ENCODE peak calls at places on chromosomes 6 and 20, in six cellular contexts. One of them, this sample, is unnamed.

GRCh38 chr6:137819740-137820139 is 47.3 kb upstream of the TNFAIP3 start:
- DNase-seq in CD4-positive, alpha-beta memory T cell: peak; percentile 82
- DNase-seq in spleen: no peak
- DNase-seq in CD8-positive, alpha-beta T cell: no peak
- DNase-seq in right lobe of liver: no peak
- DNase-seq in tibial nerve: no peak
- DNase-seq in this sample: no peak

GRCh38 chr6:116278478-116278822 is 1.3 kb downstream of the TSPYL1 start:
- DNase-seq in CD4-positive, alpha-beta memory T cell: no peak
- DNase-seq in spleen: peak; percentile 77
- DNase-seq in CD8-positive, alpha-beta T cell: no peak
- DNase-seq in right lobe of liver: no peak
- DNase-seq in tibial nerve: no peak
- DNase-seq in this sample: no peak

GRCh38 chr20:6006603-6006949 is 47.3 kb downstream of the LRRN4 start:
- DNase-seq in CD4-positive, alpha-beta memory T cell: no peak
- DNase-seq in spleen: no peak
- DNase-seq in CD8-positive, alpha-beta T cell: no peak
- DNase-seq in right lobe of liver: no peak
- DNase-seq in tibial nerve: no peak
- DNase-seq in this sample: no peak

GRCh38 chr6:132659082-132659481 is at the start of gene TAAR1:
- DNase-seq in CD4-positive, alpha-beta memory T cell: no peak
- DNase-seq in spleen: no peak
- DNase-seq in CD8-positive, alpha-beta T cell: no peak
- DNase-seq in right lobe of liver: no peak
- DNase-seq in tibial nerve: no peak
- DNase-seq in this sample: no peak

GRCh38 chr6:100962466-100962865 is 81.3 kb upstream of the ASCC3 start:
- DNase-seq in CD4-positive, alpha-beta memory T cell: no peak
- DNase-seq in spleen: no peak
- DNase-seq in CD8-positive, alpha-beta T cell: no peak
- DNase-seq in right lobe of liver: no peak
- DNase-seq in tibial nerve: no peak
- DNase-seq in this sample: no peak

GRCh38 chr6:124197148-124197547 is 393.5 kb downstream of the NKAIN2 start:
- DNase-seq in CD4-positive, alpha-beta memory T cell: no peak
- DNase-seq in spleen: no peak
- DNase-seq in CD8-positive, alpha-beta T cell: no peak
- DNase-seq in right lobe of liver: no peak
- DNase-seq in tibial nerve: no peak
- DNase-seq in this sample: no peak

GRCh38 chr6:84892666-84893065 is 128.3 kb upstream of the TBX18 start:
- DNase-seq in CD4-positive, alpha-beta memory T cell: no peak
- DNase-seq in spleen: no peak
- DNase-seq in CD8-positive, alpha-beta T cell: no peak
- DNase-seq in right lobe of liver: no peak
- DNase-seq in tibial nerve: no peak
- DNase-seq in this sample: peak; percentile 70

GRCh38 chr20:56445540-56445939 is 22.9 kb upstream of the RTF2 start:
- DNase-seq in CD4-positive, alpha-beta memory T cell: no peak
- DNase-seq in spleen: no peak
- DNase-seq in CD8-positive, alpha-beta T cell: no peak
- DNase-seq in right lobe of liver: no peak
- DNase-seq in tibial nerve: no peak
- DNase-seq in this sample: no peak

GRCh38 chr6:112539355-112539754 is 192.2 kb downstream of the RFPL4B start:
- DNase-seq in CD4-positive, alpha-beta memory T cell: no peak
- DNase-seq in spleen: no peak
- DNase-seq in CD8-positive, alpha-beta T cell: no peak
- DNase-seq in right lobe of liver: no peak
- DNase-seq in tibial nerve: no peak
- DNase-seq in this sample: no peak

GRCh38 chr6:53544050-53544499 is 826 bp downstream of the GCLC start:
- DNase-seq in CD4-positive, alpha-beta memory T cell: no peak
- DNase-seq in spleen: no peak
- DNase-seq in CD8-positive, alpha-beta T cell: no peak
- DNase-seq in right lobe of liver: no peak
- DNase-seq in tibial nerve: no peak
- DNase-seq in this sample: no peak

GRCh38 chr20:51463560-51463959 is 79.0 kb downstream of the NFATC2 start:
- DNase-seq in CD4-positive, alpha-beta memory T cell: no peak
- DNase-seq in spleen: peak; percentile 47
- DNase-seq in CD8-positive, alpha-beta T cell: no peak
- DNase-seq in right lobe of liver: no peak
- DNase-seq in tibial nerve: no peak
- DNase-seq in this sample: no peak

GRCh38 chr6:109236140-109237081 is 141.1 kb downstream of the CEP57L1 start:
- DNase-seq in CD4-positive, alpha-beta memory T cell: no peak
- DNase-seq in spleen: peak; percentile 78
- DNase-seq in CD8-positive, alpha-beta T cell: no peak
- DNase-seq in right lobe of liver: no peak
- DNase-seq in tibial nerve: no peak
- DNase-seq in this sample: no peak

GRCh38 chr20:56628873-56629463 is at the start of gene TFAP2C:
- DNase-seq in CD4-positive, alpha-beta memory T cell: no peak
- DNase-seq in spleen: no peak
- DNase-seq in CD8-positive, alpha-beta T cell: no peak
- DNase-seq in right lobe of liver: no peak
- DNase-seq in tibial nerve: no peak
- DNase-seq in this sample: peak; percentile 29

GRCh38 chr20:44909872-44910689 is at the start of gene PABPC1L:
- DNase-seq in CD4-positive, alpha-beta memory T cell: peak; percentile 68
- DNase-seq in spleen: peak; percentile 91
- DNase-seq in CD8-positive, alpha-beta T cell: peak; percentile 72
- DNase-seq in right lobe of liver: peak; percentile 78
- DNase-seq in tibial nerve: no peak
- DNase-seq in this sample: peak; percentile 49

GRCh38 chr6:156543431-156543830 is 233.7 kb upstream of the ARID1B start:
- DNase-seq in CD4-positive, alpha-beta memory T cell: no peak
- DNase-seq in spleen: no peak
- DNase-seq in CD8-positive, alpha-beta T cell: no peak
- DNase-seq in right lobe of liver: no peak
- DNase-seq in tibial nerve: no peak
- DNase-seq in this sample: no peak

GRCh38 chr6:82687855-82688254 is 324.2 kb downstream of the TPBG start:
- DNase-seq in CD4-positive, alpha-beta memory T cell: no peak
- DNase-seq in spleen: no peak
- DNase-seq in CD8-positive, alpha-beta T cell: no peak
- DNase-seq in right lobe of liver: no peak
- DNase-seq in tibial nerve: no peak
- DNase-seq in this sample: no peak

GRCh38 chr20:59954718-59955117 is 3.5 kb upstream of the CDH26 start:
- DNase-seq in CD4-positive, alpha-beta memory T cell: no peak
- DNase-seq in spleen: no peak
- DNase-seq in CD8-positive, alpha-beta T cell: no peak
- DNase-seq in right lobe of liver: no peak
- DNase-seq in tibial nerve: no peak
- DNase-seq in this sample: no peak

GRCh38 chr6:33029297-33030184 is 20.1 kb upstream of the HLA-DOA start:
- DNase-seq in CD4-positive, alpha-beta memory T cell: no peak
- DNase-seq in spleen: peak; percentile 82
- DNase-seq in CD8-positive, alpha-beta T cell: no peak
- DNase-seq in right lobe of liver: no peak
- DNase-seq in tibial nerve: no peak
- DNase-seq in this sample: peak; percentile 6
- H3K27ac ChIP-seq in CD4-positive, alpha-beta memory T cell: no peak overlapping the region
- H3K27ac ChIP-seq in spleen: peak overlapping the region; percentile 93
- H3K27ac ChIP-seq in CD8-positive, alpha-beta T cell: no peak overlapping the region
- H3K27ac ChIP-seq in right lobe of liver: peak overlapping the region; percentile 6
- H3K27ac ChIP-seq in tibial nerve: peak overlapping the region; percentile 90
- H3K27ac ChIP-seq in this sample: no peak overlapping the region

GRCh38 chr6:160454303-160454702 is 106.1 kb downstream of the SLC22A3 start:
- DNase-seq in CD4-positive, alpha-beta memory T cell: no peak
- DNase-seq in spleen: no peak
- DNase-seq in CD8-positive, alpha-beta T cell: no peak
- DNase-seq in right lobe of liver: no peak
- DNase-seq in tibial nerve: no peak
- DNase-seq in this sample: no peak

GRCh38 chr6:160457843-160458242 is 109.7 kb downstream of the SLC22A3 start:
- DNase-seq in CD4-positive, alpha-beta memory T cell: no peak
- DNase-seq in spleen: no peak
- DNase-seq in CD8-positive, alpha-beta T cell: no peak
- DNase-seq in right lobe of liver: no peak
- DNase-seq in tibial nerve: no peak
- DNase-seq in this sample: no peak

GRCh38 chr6:160456214-160456546 is 108.0 kb downstream of the SLC22A3 start:
- DNase-seq in CD4-positive, alpha-beta memory T cell: no peak
- DNase-seq in spleen: no peak
- DNase-seq in CD8-positive, alpha-beta T cell: no peak
- DNase-seq in right lobe of liver: no peak
- DNase-seq in tibial nerve: no peak
- DNase-seq in this sample: no peak

GRCh38 chr6:160450849-160451248 is 102.7 kb downstream of the SLC22A3 start:
- DNase-seq in CD4-positive, alpha-beta memory T cell: no peak
- DNase-seq in spleen: no peak
- DNase-seq in CD8-positive, alpha-beta T cell: no peak
- DNase-seq in right lobe of liver: no peak
- DNase-seq in tibial nerve: no peak
- DNase-seq in this sample: no peak

GRCh38 chr6:160455484-160456213 is 107.5 kb downstream of the SLC22A3 start:
- DNase-seq in CD4-positive, alpha-beta memory T cell: peak; percentile 71
- DNase-seq in spleen: peak; percentile 87
- DNase-seq in CD8-positive, alpha-beta T cell: peak; percentile 62
- DNase-seq in right lobe of liver: no peak
- DNase-seq in tibial nerve: peak; percentile 54
- DNase-seq in this sample: peak; percentile 57
- H3K4me3 ChIP-seq in CD4-positive, alpha-beta memory T cell: no peak overlapping the region
- H3K4me3 ChIP-seq in spleen: no peak overlapping the region
- H3K4me3 ChIP-seq in CD8-positive, alpha-beta T cell: no peak overlapping the region
- H3K4me3 ChIP-seq in right lobe of liver: no peak overlapping the region
- H3K4me3 ChIP-seq in tibial nerve: no peak overlapping the region
- H3K4me3 ChIP-seq in this sample: peak overlapping the region; percentile 26

GRCh38 chr20:62751551-62752150 is 43.0 kb downstream of the NTSR1 start:
- DNase-seq in CD4-positive, alpha-beta memory T cell: no peak
- DNase-seq in spleen: peak; percentile 40
- DNase-seq in CD8-positive, alpha-beta T cell: no peak
- DNase-seq in right lobe of liver: peak; percentile 45
- DNase-seq in tibial nerve: no peak
- DNase-seq in this sample: no peak

GRCh38 chr20:62753626-62754025 is 42.6 kb upstream of the MRGBP start:
- DNase-seq in CD4-positive, alpha-beta memory T cell: no peak
- DNase-seq in spleen: peak; percentile 41
- DNase-seq in CD8-positive, alpha-beta T cell: no peak
- DNase-seq in right lobe of liver: peak; percentile 32
- DNase-seq in tibial nerve: no peak
- DNase-seq in this sample: no peak

GRCh38 chr20:62754122-62754990 is 41.9 kb upstream of the MRGBP start:
- DNase-seq in CD4-positive, alpha-beta memory T cell: no peak
- DNase-seq in spleen: peak; percentile 69
- DNase-seq in CD8-positive, alpha-beta T cell: no peak
- DNase-seq in right lobe of liver: peak; percentile 49
- DNase-seq in tibial nerve: no peak
- DNase-seq in this sample: no peak

GRCh38 chr20:62752671-62753501 is 43.4 kb upstream of the MRGBP start:
- DNase-seq in CD4-positive, alpha-beta memory T cell: no peak
- DNase-seq in spleen: peak; percentile 54
- DNase-seq in CD8-positive, alpha-beta T cell: no peak
- DNase-seq in right lobe of liver: peak; percentile 48
- DNase-seq in tibial nerve: no peak
- DNase-seq in this sample: no peak

DNA sequence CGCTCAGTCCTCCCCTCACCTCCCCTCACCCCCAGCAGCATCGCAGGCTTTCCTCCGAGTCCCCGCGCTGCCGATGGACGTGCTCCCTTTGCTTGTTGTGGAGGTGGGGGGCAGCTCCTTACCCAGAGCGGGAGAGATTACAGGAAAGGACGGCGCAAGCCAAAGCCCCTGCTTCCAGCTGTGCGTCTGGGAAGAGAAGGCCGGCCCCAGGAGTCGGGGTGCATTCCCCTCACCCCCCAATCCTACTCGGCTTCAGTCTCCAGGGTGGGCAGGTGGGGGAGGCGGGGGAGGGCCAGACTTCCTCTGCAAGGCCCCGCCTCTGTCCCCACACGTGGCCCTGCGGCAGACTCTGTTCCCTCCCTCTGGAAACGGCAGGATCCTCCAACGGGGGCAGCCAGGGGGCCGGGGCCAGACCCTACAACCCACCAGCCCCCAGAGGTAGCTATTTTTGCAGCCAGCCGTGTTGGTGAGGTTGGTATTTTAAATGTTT is 43.6 kb downstream of the NTSR1 start:
- DNase-seq in CD4-positive, alpha-beta memory T cell: no peak
- DNase-seq in spleen: peak; percentile 51
- DNase-seq in CD8-positive, alpha-beta T cell: no peak
- DNase-seq in right lobe of liver: peak; percentile 38
- DNase-seq in tibial nerve: no peak
- DNase-seq in this sample: no peak
- H3K27ac ChIP-seq in CD4-positive, alpha-beta memory T cell: no peak overlapping the region
- H3K27ac ChIP-seq in spleen: no peak overlapping the region
- H3K27ac ChIP-seq in CD8-positive, alpha-beta T cell: no peak overlapping the region
- H3K27ac ChIP-seq in right lobe of liver: no peak overlapping the region
- H3K27ac ChIP-seq in tibial nerve: no peak overlapping the region
- H3K27ac ChIP-seq in this sample: no peak overlapping the region

GRCh38 chr6:19719691-19720127 is 117.5 kb upstream of the ID4 start:
- DNase-seq in CD4-positive, alpha-beta memory T cell: no peak
- DNase-seq in spleen: no peak
- DNase-seq in CD8-positive, alpha-beta T cell: no peak
- DNase-seq in right lobe of liver: no peak
- DNase-seq in tibial nerve: no peak
- DNase-seq in this sample: peak; percentile 69
- H3K4me3 ChIP-seq in CD4-positive, alpha-beta memory T cell: no peak overlapping the region
- H3K4me3 ChIP-seq in spleen: no peak overlapping the region
- H3K4me3 ChIP-seq in CD8-positive, alpha-beta T cell: no peak overlapping the region
- H3K4me3 ChIP-seq in right lobe of liver: no peak overlapping the region
- H3K4me3 ChIP-seq in tibial nerve: no peak overlapping the region
- H3K4me3 ChIP-seq in this sample: no peak overlapping the region

GRCh38 chr6:134190883-134191282 is 127.0 kb downstream of the SGK1 start:
- DNase-seq in CD4-positive, alpha-beta memory T cell: no peak
- DNase-seq in spleen: no peak
- DNase-seq in CD8-positive, alpha-beta T cell: no peak
- DNase-seq in right lobe of liver: no peak
- DNase-seq in tibial nerve: no peak
- DNase-seq in this sample: no peak

GRCh38 chr6:134185277-134185676 is 132.6 kb downstream of the SGK1 start:
- DNase-seq in CD4-positive, alpha-beta memory T cell: no peak
- DNase-seq in spleen: no peak
- DNase-seq in CD8-positive, alpha-beta T cell: no peak
- DNase-seq in right lobe of liver: no peak
- DNase-seq in tibial nerve: no peak
- DNase-seq in this sample: no peak

GRCh38 chr6:134187154-134187553 is 130.8 kb downstream of the SGK1 start:
- DNase-seq in CD4-positive, alpha-beta memory T cell: no peak
- DNase-seq in spleen: no peak
- DNase-seq in CD8-positive, alpha-beta T cell: no peak
- DNase-seq in right lobe of liver: no peak
- DNase-seq in tibial nerve: no peak
- DNase-seq in this sample: no peak

GRCh38 chr6:134186355-134186754 is 131.6 kb downstream of the SGK1 start:
- DNase-seq in CD4-positive, alpha-beta memory T cell: no peak
- DNase-seq in spleen: no peak
- DNase-seq in CD8-positive, alpha-beta T cell: no peak
- DNase-seq in right lobe of liver: no peak
- DNase-seq in tibial nerve: no peak
- DNase-seq in this sample: no peak

GRCh38 chr6:134187751-134188150 is 130.2 kb downstream of the SGK1 start:
- DNase-seq in CD4-positive, alpha-beta memory T cell: no peak
- DNase-seq in spleen: no peak
- DNase-seq in CD8-positive, alpha-beta T cell: no peak
- DNase-seq in right lobe of liver: no peak
- DNase-seq in tibial nerve: no peak
- DNase-seq in this sample: no peak
- H3K27ac ChIP-seq in CD4-positive, alpha-beta memory T cell: no peak overlapping the region
- H3K27ac ChIP-seq in spleen: no peak overlapping the region
- H3K27ac ChIP-seq in CD8-positive, alpha-beta T cell: no peak overlapping the region
- H3K27ac ChIP-seq in right lobe of liver: no peak overlapping the region
- H3K27ac ChIP-seq in tibial nerve: no peak overlapping the region
- H3K27ac ChIP-seq in this sample: no peak overlapping the region